ENCODE peak calls at places on chromosomes 11 and 22, in eight cellular contexts. S is GM10248, T is cardiac fibroblast, P is endodermal cell, W is mucosa of descending colon, L is Calu3, V is tibial nerve, Y is OCI-LY7. D is an unnamed sample.

GRCh38 chr11:74592441-74593362 is at the start of gene POLD3:
- DNase-seq in W (peak; percentile 97), V (peak; percentile 85), T (peak; percentile 91), L (peak; percentile 95), S (peak; percentile 92), Y (peak; percentile 91), P (peak; percentile 99), D (peak; percentile 92)

GRCh38 chr11:56089697-56090096 is 3.4 kb upstream of the OR8I2 start:
- DNase-seq in T (no peak), W (no peak), P (no peak), S (no peak), Y (no peak), L (no peak), V (no peak), D (no peak)

GRCh38 chr11:1453611-1454386 is 32.8 kb downstream of the MOB2 start:
- DNase-seq in V (no peak), P (peak; percentile 92), L (peak; percentile 44), S (peak; percentile 81), W (peak; percentile 58), T (no peak), Y (peak; percentile 74), D (peak; percentile 60)

GRCh38 chr11:46778416-46778815 is 59.4 kb downstream of the F2 start:
- DNase-seq in V (no peak), S (no peak), T (no peak), Y (no peak), W (no peak), P (no peak), L (no peak), D (no peak)

GRCh38 chr11:122724520-122724919 is 69.0 kb downstream of the UBASH3B start:
- DNase-seq in T (peak; percentile 42), W (no peak), Y (no peak), L (no peak), P (no peak), S (no peak), V (no peak), D (no peak)

GRCh38 chr11:44992181-44992582 is 41.5 kb upstream of the TP53I11 start:
- DNase-seq in Y (no peak), S (no peak), L (no peak), W (no peak), P (peak; percentile 44), T (peak; percentile 29), V (no peak), D (no peak)

GRCh38 chr22:46245515-46245914 is 4.6 kb downstream of the CDPF1 start:
- DNase-seq in S (no peak), L (no peak), V (no peak), W (peak; percentile 56), P (no peak), T (peak; percentile 32), Y (no peak), D (no peak)

GRCh38 chr22:25113316-25113721 is 86.3 kb upstream of the CRYBB3 start:
- DNase-seq in Y (no peak), S (no peak), P (no peak), L (peak; percentile 72), W (peak; percentile 59), V (no peak), T (no peak), D (peak; percentile 42)

GRCh38 chr22:44914026-44914721 is 95.6 kb downstream of the PHF21B start:
- DNase-seq in P (peak; percentile 35), L (no peak), Y (no peak), V (no peak), W (no peak), T (no peak), S (no peak), D (no peak)

GRCh38 chr11:11069741-11070550 is 212.1 kb upstream of the ZBED5 start:
- DNase-seq in W (no peak), P (no peak), L (no peak), T (no peak), S (no peak), V (no peak), Y (no peak), D (no peak)

GRCh38 chr22:29314074-29314473 is 1.4 kb downstream of the RASL10A start:
- DNase-seq in P (no peak), V (no peak), Y (no peak), T (no peak), L (no peak), W (peak; percentile 77), S (no peak), D (no peak)

GRCh38 chr11:123799438-123799837 is 6.7 kb downstream of the OR6M1 start:
- DNase-seq in Y (no peak), S (no peak), P (no peak), W (no peak), T (no peak), V (no peak), L (no peak), D (no peak)

GRCh38 chr11:7311903-7312302 is 60.2 kb downstream of the SYT9 start:
- DNase-seq in P (no peak), W (no peak), S (no peak), L (no peak), T (no peak), V (no peak), Y (no peak), D (no peak)

GRCh38 chr11:2375341-2375853 is 1.7 kb upstream of the CD81 start:
- DNase-seq in V (no peak), S (no peak), P (no peak), W (no peak), L (peak; percentile 43), T (no peak), Y (no peak), D (no peak)

GRCh38 chr11:125784678-125785077 is 3.2 kb upstream of the PATE3 start:
- DNase-seq in V (no peak), L (no peak), P (no peak), Y (no peak), W (no peak), T (no peak), S (no peak), D (no peak)

GRCh38 chr22:18933914-18934313 is 2.2 kb downstream of the PRODH start:
- DNase-seq in S (no peak), P (no peak), T (no peak), W (no peak), L (no peak), Y (no peak), V (no peak), D (no peak)

GRCh38 chr11:57097149-57097548 is 84.6 kb upstream of the LRRC55 start:
- DNase-seq in Y (no peak), W (no peak), V (no peak), L (no peak), P (no peak), T (no peak), S (no peak), D (no peak)

GRCh38 chr11:112225753-112226061 is 521 bp upstream of the PTS start:
- DNase-seq in P (no peak), T (no peak), V (peak; percentile 21), W (no peak), L (no peak), Y (no peak), S (no peak), D (no peak)

GRCh38 chr22:39117585-39118191 is 20.6 kb downstream of the APOBEC3H start:
- DNase-seq in S (peak; percentile 72), L (peak; percentile 81), P (peak; percentile 83), W (peak; percentile 67), T (peak; percentile 70), V (no peak), Y (peak; percentile 84), D (peak; percentile 63)

GRCh38 chr11:16774920-16775603 is 36.6 kb downstream of the C11orf58 start:
- DNase-seq in Y (no peak), V (no peak), P (peak; percentile 35), T (no peak), W (no peak), S (no peak), L (no peak), D (no peak)

GRCh38 chr11:29268733-29269132 is 748.1 kb downstream of the KCNA4 start:
- DNase-seq in W (no peak), Y (no peak), P (no peak), S (no peak), L (no peak), V (no peak), T (no peak), D (no peak)

GRCh38 chr11:29271616-29272015 is 745.2 kb downstream of the KCNA4 start:
- DNase-seq in S (no peak), W (no peak), Y (no peak), V (no peak), P (no peak), T (no peak), L (no peak), D (peak; percentile 8)

DNA sequence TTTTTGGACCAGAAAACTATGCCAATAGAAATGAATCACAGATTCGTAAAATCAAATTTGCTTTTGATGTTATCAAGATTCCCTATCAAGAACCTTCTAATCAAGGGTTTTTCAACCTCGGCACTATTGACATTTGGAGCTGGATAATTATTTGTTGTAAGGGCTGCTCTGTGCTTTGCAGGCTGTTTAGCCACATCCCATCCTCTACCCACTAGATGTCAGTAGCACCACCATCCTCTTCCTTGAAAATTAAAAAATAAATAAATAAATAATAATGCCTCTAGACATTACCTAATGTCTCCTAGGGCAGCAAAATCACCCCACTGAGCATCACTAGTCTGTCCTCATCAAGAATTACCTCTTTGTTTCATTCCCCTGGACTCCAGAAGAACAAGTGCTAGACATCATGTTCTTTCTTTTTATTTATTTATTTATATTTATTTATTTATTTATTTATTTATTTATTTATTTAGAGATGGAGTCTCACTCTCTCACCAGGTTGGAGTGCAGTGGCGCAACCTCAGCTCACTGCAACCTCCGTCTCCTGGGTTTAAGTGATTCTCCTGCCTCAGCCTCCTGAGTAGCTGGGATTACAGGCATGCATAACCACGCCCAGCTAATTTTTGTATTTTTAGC is 744.7 kb downstream of the KCNA4 start:
- DNase-seq in S (no peak), Y (no peak), P (no peak), W (no peak), V (no peak), L (peak; percentile 17), T (peak; percentile 67), D (peak; percentile 67)
- TF ChIP-seq CTCF in S (no peak), Y (no peak), P (peak; percentile 65), W (no peak), V (no peak), L (no peak), T (peak; percentile 72), D (peak; percentile 68)

GRCh38 chr11:79062814-79063762 is 377.7 kb downstream of the TENM4 start:
- DNase-seq in S (no peak), W (no peak), Y (no peak), T (peak; percentile 50), L (peak; percentile 25), P (peak; percentile 84), V (no peak), D (peak; percentile 55)
- TF ChIP-seq CTCF in S (no peak), W (no peak), Y (peak; percentile 48), T (peak; percentile 42), L (no peak), P (peak; percentile 75), V (no peak), D (peak; percentile 59)

GRCh38 chr22:37674951-37675929 is at the start of gene LGALS1:
- DNase-seq in L (peak; percentile 92), P (peak; percentile 86), S (peak; percentile 87), T (peak; percentile 99), V (peak; percentile 97), W (peak; percentile 94), Y (peak; percentile 47), D (peak; percentile 92)
- TF ChIP-seq CTCF in L (no peak), P (no peak), S (no peak), T (peak; percentile 26), V (peak; percentile 7), W (peak; percentile 10), Y (no peak), D (no peak)

DNA sequence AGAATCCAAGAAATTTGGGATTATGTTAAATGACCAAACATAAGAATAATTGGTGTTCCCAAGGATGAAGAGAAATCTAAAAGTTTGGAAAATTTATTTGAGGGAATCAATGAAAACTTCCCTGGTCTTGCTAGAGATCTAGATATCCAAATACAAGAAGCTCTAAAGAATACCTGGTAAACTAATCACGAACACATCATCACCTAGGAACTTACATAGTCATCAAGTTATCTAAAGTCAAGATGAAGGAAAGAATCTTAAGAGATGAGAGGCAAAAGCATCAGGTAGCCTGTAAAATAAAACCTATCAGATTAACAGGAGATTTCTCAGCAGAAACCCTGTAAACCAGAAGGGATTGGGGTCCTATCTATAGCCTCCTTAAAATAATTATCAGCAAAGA is 46.9 kb downstream of the GAS2 start:
- DNase-seq in P (no peak), W (no peak), V (no peak), L (no peak), S (no peak), Y (no peak), T (no peak), D (peak; percentile 55)
- TF ChIP-seq CTCF in P (no peak), W (no peak), V (no peak), L (no peak), S (no peak), Y (no peak), T (no peak), D (no peak)

D was measured in epithelial cell of esophagus.